ENCODE peak calls at places on chromosomes 7 and 10, in six cellular contexts. W is HCT116, T is GM12878, U is K562, N is fibroblast of lung, L is MM.1S. D is an unnamed sample.

GRCh38 chr7:27600247-27600646 is 62.4 kb downstream of the HIBADH start:
- DNase-seq in T (no peak), U (no peak), L (no peak), N (no peak), W (no peak), D (no peak)

GRCh38 chr7:33050425-33051318 is 11.9 kb downstream of the NT5C3A start:
- DNase-seq in T (no peak), L (peak), U (peak), W (peak), N (peak), D (peak)

GRCh38 chr10:52105301-52105700 is 208.8 kb upstream of the DKK1 start:
- DNase-seq in N (no peak), T (no peak), L (no peak), W (no peak), U (no peak), D (no peak)

GRCh38 chr10:30725661-30726060 is 96.1 kb upstream of the LYZL2 start:
- DNase-seq in N (no peak), L (no peak), U (no peak), T (no peak), W (no peak), D (no peak)

GRCh38 chr10:119423911-119424590 is 118.5 kb downstream of the RGS10 start:
- DNase-seq in L (no peak), U (no peak), T (no peak), W (no peak), N (no peak), D (no peak)

GRCh38 chr7:78159537-78159936 is 361.0 kb downstream of the PHTF2 start:
- DNase-seq in W (no peak), T (no peak), L (no peak), N (no peak), U (no peak), D (no peak)

GRCh38 chr7:120993575-120994191 is 5.2 kb downstream of the CPED1 start:
- DNase-seq in N (peak), W (no peak), T (no peak), U (peak), L (no peak), D (peak)

GRCh38 chr10:103781329-103782061 is 73.9 kb downstream of the SH3PXD2A start:
- DNase-seq in N (peak), L (peak), W (peak), T (no peak), U (no peak), D (peak)

GRCh38 chr7:22728416-22729029 is 1.5 kb downstream of the IL6 start:
- DNase-seq in U (peak), T (no peak), N (peak), L (peak), W (peak), D (peak)

GRCh38 chr7:29239638-29240037 is 45.1 kb downstream of the CHN2 start:
- DNase-seq in L (no peak), T (no peak), U (peak), N (no peak), W (no peak), D (no peak)

GRCh38 chr10:105691811-105692210 is 1050.7 kb downstream of the SORCS3 start:
- DNase-seq in U (no peak), N (peak), W (peak), L (peak), T (no peak), D (no peak)

GRCh38 chr10:74027702-74028101 is 29.8 kb downstream of the VCL start:
- DNase-seq in T (no peak), N (peak), U (no peak), L (no peak), W (no peak), D (peak)

GRCh38 chr7:91033574-91033973 is 230.7 kb upstream of the FZD1 start:
- DNase-seq in N (no peak), W (no peak), U (no peak), T (no peak), L (no peak), D (no peak)

GRCh38 chr10:126350216-126350992 is 37.9 kb downstream of the ADAM12 start:
- DNase-seq in T (no peak), N (peak), W (peak), L (no peak), U (no peak), D (peak)

DNA sequence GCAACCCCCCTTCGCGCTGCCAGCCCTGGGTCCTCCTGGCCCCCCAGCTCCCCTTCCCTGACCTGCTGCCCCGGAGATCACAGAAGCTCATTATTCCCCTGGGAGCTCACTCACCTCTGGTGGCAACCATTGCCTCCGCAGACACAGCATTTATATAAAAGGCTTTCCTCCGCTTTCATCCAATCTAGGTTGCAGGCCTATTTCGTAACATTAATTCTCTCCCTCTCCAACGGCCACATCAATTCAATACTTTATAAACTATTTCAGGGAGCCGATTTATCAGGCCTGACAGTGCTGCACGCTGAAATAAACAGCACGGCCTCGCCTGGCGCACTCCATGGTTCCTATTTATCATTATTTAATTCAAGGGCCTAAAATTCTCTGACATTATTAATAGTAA is 249.4 kb upstream of the PFKP start:
- DNase-seq in T (no peak), W (no peak), U (no peak), L (no peak), N (no peak), D (no peak)
- H3K4me2 ChIP-seq in T (no peak), W (no peak), U (no peak), L (no peak), N (no peak), D (no peak)

GRCh38 chr7:141975806-141976523 is 2.4 kb upstream of the TAS2R38 start:
- DNase-seq in L (peak), T (peak), N (peak), U (peak), W (peak), D (no peak)
- H3K4me2 ChIP-seq in L (peak), T (peak), N (no peak), U (no peak), W (peak), D (no peak)

DNA sequence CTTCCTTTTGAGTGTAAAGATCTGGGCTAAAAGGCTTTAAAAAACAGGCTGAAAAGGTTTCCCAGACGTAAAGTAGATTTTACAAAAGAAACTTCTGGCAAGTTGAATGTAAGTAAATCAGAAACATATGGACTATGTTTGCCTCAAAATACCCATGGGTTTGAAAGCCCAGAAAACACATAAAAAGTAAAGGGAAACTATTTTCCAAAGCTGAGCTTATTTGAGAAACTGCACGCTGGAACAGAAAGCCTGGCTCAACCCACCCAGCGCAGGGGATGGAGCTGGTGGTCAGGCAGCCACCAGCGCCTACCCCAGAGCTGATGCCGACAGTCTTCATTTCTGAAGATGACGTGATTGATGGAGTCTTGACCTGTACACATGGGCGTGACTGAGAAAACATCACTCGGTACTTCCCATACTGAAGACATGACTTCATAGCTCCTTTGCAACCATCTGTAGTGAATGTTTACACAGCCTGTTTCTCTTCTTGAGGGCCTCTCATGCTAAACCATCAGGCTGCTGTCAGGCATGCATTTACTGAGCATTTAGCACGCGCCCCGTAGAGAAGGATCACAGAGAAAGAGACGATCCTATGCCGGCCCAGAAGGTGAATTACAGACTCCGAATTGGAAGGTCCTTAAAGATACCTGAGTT is 232.6 kb upstream of the AUTS2 start:
- DNase-seq in T (no peak), L (no peak), U (no peak), N (peak), W (no peak), D (no peak)
- H3K4me2 ChIP-seq in T (no peak), L (no peak), U (no peak), N (no peak), W (no peak), D (no peak)

GRCh38 chr10:44787480-44788075 is 123.6 kb upstream of the TMEM72 start:
- DNase-seq in U (no peak), T (no peak), L (no peak), N (peak), W (no peak), D (no peak)

GRCh38 chr10:44788147-44788819 is 122.9 kb upstream of the TMEM72 start:
- DNase-seq in W (no peak), U (no peak), L (no peak), T (no peak), N (peak), D (peak)

GRCh38 chr10:44786451-44786850 is 124.7 kb upstream of the TMEM72 start:
- DNase-seq in N (peak), T (no peak), U (no peak), L (no peak), W (no peak), D (peak)

GRCh38 chr10:44788820-44789167 is 122.3 kb upstream of the TMEM72 start:
- DNase-seq in N (peak), W (no peak), U (peak), T (no peak), L (no peak), D (no peak)

GRCh38 chr10:44792119-44792783 is 118.9 kb upstream of the TMEM72 start:
- DNase-seq in N (no peak), U (no peak), W (no peak), L (no peak), T (no peak), D (no peak)
- H3K4me2 ChIP-seq in N (no peak), U (no peak), W (no peak), L (no peak), T (no peak), D (no peak)

DNA sequence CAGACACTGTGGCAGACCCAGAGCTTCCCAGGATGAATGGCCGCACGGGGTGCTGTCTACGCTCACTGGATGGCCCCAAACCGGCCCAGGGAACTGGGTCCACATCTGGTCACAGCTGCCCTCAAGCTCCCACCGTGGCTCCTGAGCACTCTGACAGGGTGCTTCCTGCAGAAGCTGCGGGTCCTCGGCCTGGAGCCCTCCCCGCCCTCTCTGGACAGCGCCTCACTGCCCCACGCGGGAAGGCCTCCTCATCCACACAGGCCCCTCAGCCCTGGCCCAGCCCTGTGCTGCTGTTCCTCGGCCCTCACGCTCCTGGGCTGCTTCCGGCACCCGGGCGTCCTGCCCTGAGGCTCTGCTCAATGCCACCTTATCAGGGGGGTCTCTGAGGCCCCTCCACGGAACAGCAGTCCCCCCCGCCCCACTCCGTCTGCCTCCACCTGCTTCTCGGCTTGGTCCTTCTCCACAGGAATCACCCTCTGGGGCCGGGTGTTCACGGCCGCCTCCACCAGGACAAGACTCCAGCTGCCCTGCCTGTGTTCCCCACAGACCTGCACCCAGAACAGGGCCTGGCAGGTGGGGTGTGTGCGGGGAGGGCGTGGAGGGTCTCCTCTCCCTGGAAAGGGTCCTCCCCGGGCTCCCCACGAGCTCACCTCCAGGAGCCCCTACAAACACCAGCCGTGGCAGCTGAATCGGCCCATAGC is 75.4 kb upstream of the PDGFA start:
- DNase-seq in L (no peak), W (no peak), T (no peak), U (no peak), N (no peak), D (no peak)
- H3K4me2 ChIP-seq in L (no peak), W (no peak), T (no peak), U (no peak), N (no peak), D (no peak)

GRCh38 chr10:124213471-124213870 is 120.1 kb upstream of the CHST15 start:
- DNase-seq in N (no peak), T (no peak), L (no peak), W (no peak), U (no peak), D (no peak)
- H3K4me2 ChIP-seq in N (no peak), T (no peak), L (no peak), W (no peak), U (no peak), D (no peak)

GRCh38 chr7:80334908-80335307 is 177.0 kb downstream of the GNAT3 start:
- DNase-seq in W (no peak), U (no peak), N (no peak), T (no peak), L (no peak), D (no peak)
- H3K4me2 ChIP-seq in W (no peak), U (no peak), N (no peak), T (no peak), L (no peak), D (no peak)

DNA sequence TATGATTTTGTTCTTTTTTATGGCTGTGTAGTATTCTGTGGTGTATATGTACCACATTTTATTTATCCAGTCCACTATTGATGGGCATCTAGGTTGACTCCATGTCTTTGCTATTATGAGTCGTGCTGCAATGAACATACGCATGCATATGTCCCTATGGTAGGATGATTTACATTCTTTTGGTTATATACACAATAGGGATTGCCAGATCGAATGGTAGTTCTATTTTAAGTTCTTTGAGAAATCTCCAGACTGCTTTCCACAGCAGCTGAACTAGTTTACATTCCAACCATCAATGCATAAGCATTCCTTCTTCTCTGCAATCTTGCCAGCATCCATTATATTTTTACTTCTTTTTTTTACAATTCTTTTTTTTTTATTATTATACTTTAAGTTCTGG is 35.6 kb upstream of the FAM13C start:
- DNase-seq in U (no peak), N (no peak), T (no peak), W (no peak), L (no peak), D (peak)
- H3K4me2 ChIP-seq in U (no peak), N (no peak), T (no peak), W (no peak), L (no peak), D (no peak)

D was measured in IMR-90.